ENCODE peak calls at places on chromosomes 3 and 15, in four cellular contexts. B, S, H and L are unnamed samples.

GRCh38 chr15:63392355-63393009 is 10.8 kb upstream of the CA12 start:
- DNase-seq in B (peak), H (no peak), S (no peak), L (no peak)

GRCh38 chr15:41291065-41291631 is 41.2 kb downstream of the OIP5 start:
- DNase-seq in B (no peak), H (no peak), S (no peak), L (no peak)

GRCh38 chr3:45978348-45978747 is 17.3 kb downstream of the FYCO1 start:
- DNase-seq in B (no peak), S (no peak), H (no peak), L (no peak)

GRCh38 chr3:159322322-159322939 is 520.6 kb downstream of the MFSD1 start:
- DNase-seq in S (peak), B (no peak), H (peak), L (peak)

GRCh38 chr15:36899696-36900095 is 200.7 kb downstream of the MEIS2 start:
- DNase-seq in H (no peak), B (no peak), S (peak), L (no peak)

GRCh38 chr3:156459434-156459833 is 95.5 kb downstream of the SSR3 start:
- DNase-seq in S (peak), B (no peak), H (no peak), L (no peak)

GRCh38 chr15:35393403-35393802 is 152.6 kb downstream of the DPH6 start:
- DNase-seq in B (no peak), S (no peak), H (no peak), L (no peak)

GRCh38 chr3:22296641-22297040 is 545.6 kb upstream of the ZNF385D start:
- DNase-seq in B (no peak), H (no peak), S (peak), L (no peak)

GRCh38 chr3:37768107-37768809 is 93.4 kb upstream of the CTDSPL start:
- DNase-seq in S (no peak), H (no peak), B (no peak), L (no peak)

GRCh38 chr15:74036271-74037170 is 42.0 kb downstream of the PML start:
- DNase-seq in S (peak), B (peak), H (peak), L (peak)

GRCh38 chr3:28326458-28326926 is 22.0 kb upstream of the ZCWPW2 start:
- DNase-seq in H (no peak), B (no peak), S (no peak), L (no peak)

GRCh38 chr3:134186391-134186790 is 64.3 kb downstream of the RYK start:
- DNase-seq in S (no peak), B (no peak), H (no peak), L (no peak)

GRCh38 chr3:45034612-45035252 is 8.6 kb downstream of the CLEC3B start:
- DNase-seq in H (no peak), B (no peak), S (no peak), L (no peak)

GRCh38 chr15:45091581-45091980 is 22.4 kb downstream of the DUOX2 start:
- DNase-seq in H (no peak), B (no peak), S (no peak), L (no peak)

GRCh38 chr15:83207622-83208356 is at the start of gene HDGFL3:
- DNase-seq in H (peak), S (peak), B (peak), L (no peak)

GRCh38 chr15:74995779-74996765 is 709 bp downstream of the SCAMP5 start:
- DNase-seq in B (no peak), H (peak), S (no peak), L (peak)

GRCh38 chr3:57556459-57557087 is 499 bp downstream of the PDE12 start:
- DNase-seq in S (no peak), B (no peak), H (no peak), L (peak)

GRCh38 chr3:104564045-104564643 is 802.6 kb upstream of the ALCAM start:
- DNase-seq in B (peak), H (peak), S (peak), L (no peak)

GRCh38 chr15:37653018-37653417 is 281.4 kb upstream of the TMCO5A start:
- DNase-seq in S (no peak), B (no peak), H (peak), L (no peak)

GRCh38 chr3:62361261-62361660 is 12.1 kb downstream of the FEZF2 start:
- DNase-seq in B (no peak), S (no peak), H (no peak), L (no peak)

DNA sequence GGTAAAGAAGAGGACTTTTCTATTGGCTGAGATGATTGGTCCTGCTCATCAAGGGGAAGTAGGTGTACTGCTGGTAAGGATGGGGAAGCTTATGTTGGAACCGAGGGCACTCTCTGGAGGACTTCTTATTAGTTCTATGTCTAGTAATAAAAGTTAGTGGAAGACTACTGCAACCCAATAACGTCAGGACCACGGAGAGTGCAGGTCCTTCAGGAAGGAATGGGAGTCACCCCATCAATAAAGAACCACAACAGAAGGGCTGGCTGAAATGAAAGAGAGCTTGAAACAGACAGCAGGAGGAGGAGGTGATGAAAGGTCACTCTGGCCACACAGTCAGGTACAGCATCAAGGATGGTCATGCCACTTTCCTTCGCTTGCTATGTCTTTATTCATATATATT is 68.8 kb upstream of the PRR23E start:
- DNase-seq in S (peak), H (no peak), B (no peak), L (no peak)
- TF ChIP-seq CTCF in S (no peak), H (peak), B (no peak), L (no peak)

DNA sequence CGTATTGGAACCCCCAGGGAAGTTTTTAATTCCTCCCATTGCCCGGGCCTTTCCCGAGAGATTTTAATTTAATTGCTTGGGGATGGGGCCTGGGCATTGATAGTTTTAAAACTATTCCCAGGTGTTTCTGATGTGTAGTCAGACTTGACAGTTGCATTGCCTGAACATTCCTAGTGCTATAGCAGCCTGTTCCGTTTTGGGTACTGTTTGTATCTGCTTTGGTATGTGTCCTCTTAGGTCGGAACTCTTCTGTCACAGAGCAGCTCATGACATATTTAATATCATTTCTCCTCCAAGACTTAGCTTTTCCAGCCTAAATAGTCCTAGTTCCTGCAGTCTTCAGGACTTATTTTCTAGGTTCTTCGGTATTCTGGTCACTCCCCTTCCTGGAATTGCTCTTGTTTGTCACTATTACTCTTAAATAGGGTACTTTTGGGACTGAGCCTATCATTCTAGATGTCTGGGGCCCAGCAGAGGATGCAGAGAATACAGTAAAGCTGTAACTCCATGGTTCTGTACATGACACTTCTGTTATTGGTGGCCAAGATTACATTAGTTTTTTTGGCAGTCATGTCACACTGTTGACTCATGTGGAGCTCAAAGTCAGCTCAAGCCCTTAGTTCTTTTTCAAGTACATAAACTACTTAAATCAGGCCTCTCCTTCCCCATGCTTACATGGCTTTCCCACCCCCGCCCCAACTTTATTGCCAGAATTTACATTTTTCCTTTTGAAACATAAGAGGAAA is 81.5 kb downstream of the BBX start:
- DNase-seq in S (peak), H (no peak), B (no peak), L (no peak)
- TF ChIP-seq CTCF in S (no peak), H (no peak), B (no peak), L (no peak)

GRCh38 chr3:8769088-8769822 is at the start of gene OXTR:
- DNase-seq in S (peak), H (peak), B (peak), L (peak)
- TF ChIP-seq CTCF in S (peak), H (peak), B (peak), L (peak)

GRCh38 chr3:150268426-150269321 is 139.4 kb upstream of the TSC22D2 start:
- DNase-seq in H (no peak), S (no peak), B (no peak), L (no peak)
- TF ChIP-seq CTCF in H (no peak), S (no peak), B (no peak), L (no peak)

DNA sequence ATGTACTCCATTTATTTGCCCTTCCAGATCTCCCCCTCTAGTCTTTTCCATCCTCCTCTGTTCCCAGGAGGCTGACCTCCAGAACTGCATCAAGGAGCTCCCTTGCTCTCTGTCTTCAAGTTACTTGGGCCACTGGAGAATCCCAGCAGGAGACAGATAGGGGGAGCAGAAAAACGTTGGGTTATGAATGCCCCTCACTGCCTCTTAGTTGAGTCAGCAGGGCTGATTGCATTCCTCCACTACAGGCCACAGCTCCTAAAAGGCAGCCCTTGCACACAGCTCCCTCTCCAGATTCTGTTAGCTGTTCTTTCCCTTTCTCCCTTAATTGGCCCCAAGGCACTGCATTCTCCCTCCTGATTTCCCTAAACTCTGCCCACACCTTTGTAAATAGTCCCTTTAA is 12.4 kb upstream of the CEP152 start:
- DNase-seq in H (peak), S (no peak), B (no peak), L (no peak)
- TF ChIP-seq CTCF in H (no peak), S (no peak), B (no peak), L (no peak)

GRCh38 chr3:168925568-168925967 is 737.9 kb downstream of the MECOM start:
- DNase-seq in S (no peak), B (no peak), H (no peak), L (no peak)
- TF ChIP-seq CTCF in S (no peak), B (no peak), H (no peak), L (no peak)

GRCh38 chr3:132008841-132009638 is 25.8 kb downstream of the CPNE4 start:
- DNase-seq in B (no peak), S (no peak), H (no peak), L (no peak)

GRCh38 chr3:132004571-132004970 is 30.2 kb downstream of the CPNE4 start:
- DNase-seq in H (no peak), B (no peak), S (peak), L (no peak)

GRCh38 chr3:132007617-132008016 is 27.2 kb downstream of the CPNE4 start:
- DNase-seq in B (no peak), S (no peak), H (no peak), L (no peak)

GRCh38 chr3:132003685-132004084 is 31.1 kb downstream of the CPNE4 start:
- DNase-seq in H (no peak), S (no peak), B (no peak), L (no peak)

GRCh38 chr3:132006605-132007204 is 28.1 kb downstream of the CPNE4 start:
- DNase-seq in B (peak), S (peak), H (peak), L (no peak)
- TF ChIP-seq CTCF in B (peak), S (peak), H (peak), L (peak)

GRCh38 chr3:119543147-119543546 is 16.3 kb downstream of the CD80 start:
- DNase-seq in S (no peak), H (no peak), B (no peak), L (no peak)
- TF ChIP-seq CTCF in S (no peak), H (no peak), B (no peak), L (no peak)